ENCODE peak calls at places on chromosomes 11 and 22, in four cellular contexts. X is iPS-NIHi11, S is memory B cell, M is fibroblast of mammary gland. U is an unnamed sample.

GRCh38 chr11:57407010-57407409 is 16.6 kb upstream of the PRG2 start:
- DNase-seq in M (no peak), X (no peak), S (no peak), U (no peak)

GRCh38 chr11:72669527-72669926 is 4.7 kb downstream of the PDE2A start:
- DNase-seq in S (no peak), X (no peak), M (no peak), U (no peak)

GRCh38 chr22:21106000-21106399 is 60.3 kb downstream of the LRRC74B start:
- DNase-seq in S (no peak), M (no peak), X (no peak), U (no peak)

GRCh38 chr11:114080769-114081168 is 21.3 kb downstream of the ZBTB16 start:
- DNase-seq in S (no peak), X (no peak), M (no peak), U (no peak)

GRCh38 chr11:6298605-6299004 is 21.7 kb downstream of the CAVIN3 start:
- DNase-seq in S (no peak), M (peak), X (peak), U (no peak)

GRCh38 chr22:41952713-41953112 is 763 bp downstream of the SMIM45 start:
- DNase-seq in X (no peak), M (no peak), S (no peak), U (no peak)

GRCh38 chr11:68825603-68826002 is 16.1 kb downstream of the CPT1A start:
- DNase-seq in X (peak), M (no peak), S (no peak), U (no peak)

GRCh38 chr11:80388133-80388532 is 947.3 kb upstream of the TENM4 start:
- DNase-seq in X (no peak), M (no peak), S (no peak), U (no peak)

GRCh38 chr22:21942407-21942895 is 10.2 kb downstream of the PPM1F start:
- DNase-seq in X (no peak), M (peak), S (no peak), U (no peak)

GRCh38 chr11:61820174-61820573 is 3.4 kb upstream of the FADS1 start:
- DNase-seq in S (no peak), X (no peak), M (peak), U (no peak)

U was measured in amygdala.